ENCODE peak calls at places on chromosomes 11 and 22, in four cellular contexts. One of them, this sample, is unnamed.

GRCh38 chr22:26322179-26322905 is 106.7 kb upstream of the ASPHD2 start:
- DNase-seq in GM12878: no peak
- DNase-seq in A549: no peak
- DNase-seq in K562: no peak
- DNase-seq in this sample: no peak

GRCh38 chr22:37254867-37255233 is 10.8 kb upstream of the RAC2 start:
- DNase-seq in A549: no peak
- DNase-seq in GM12878: no peak
- DNase-seq in K562: no peak
- DNase-seq in this sample: no peak

GRCh38 chr11:102546923-102547471 is 16.4 kb upstream of the MMP7 start:
- DNase-seq in GM12878: peak; percentile 93
- DNase-seq in K562: no peak
- DNase-seq in A549: no peak
- DNase-seq in this sample: no peak

GRCh38 chr11:43516316-43516820 is 157.6 kb downstream of the TTC17 start:
- DNase-seq in A549: no peak
- DNase-seq in GM12878: no peak
- DNase-seq in K562: no peak
- DNase-seq in this sample: no peak

GRCh38 chr11:116498161-116498560 is 274.6 kb downstream of the BUD13 start:
- DNase-seq in A549: no peak
- DNase-seq in GM12878: no peak
- DNase-seq in K562: no peak
- DNase-seq in this sample: no peak

GRCh38 chr11:1387961-1388762 is 1.6 kb upstream of the BRSK2 start:
- DNase-seq in A549: no peak
- DNase-seq in K562: no peak
- DNase-seq in GM12878: no peak
- DNase-seq in this sample: peak; percentile 18

GRCh38 chr11:57515332-57516060 is at the start of gene SLC43A1:
- DNase-seq in GM12878: no peak
- DNase-seq in A549: peak; percentile 65
- DNase-seq in K562: peak; percentile 85
- DNase-seq in this sample: peak; percentile 46

GRCh38 chr22:45997775-45998637 is 21.0 kb upstream of the WNT7B start:
- DNase-seq in K562: no peak
- DNase-seq in A549: no peak
- DNase-seq in GM12878: no peak
- DNase-seq in this sample: no peak

GRCh38 chr11:88695701-88696414 is 358.3 kb upstream of the CTSC start:
- DNase-seq in GM12878: no peak
- DNase-seq in A549: no peak
- DNase-seq in K562: no peak
- DNase-seq in this sample: no peak

GRCh38 chr11:15742626-15743243 is 613.6 kb downstream of the SOX6 start:
- DNase-seq in GM12878: no peak
- DNase-seq in K562: no peak
- DNase-seq in A549: no peak
- DNase-seq in this sample: no peak

GRCh38 chr22:45680932-45681700 is 9.5 kb downstream of the ATXN10 start:
- DNase-seq in GM12878: no peak
- DNase-seq in K562: no peak
- DNase-seq in A549: no peak
- DNase-seq in this sample: no peak

GRCh38 chr22:40641269-40641668 is 4.8 kb upstream of the MRTFA start:
- DNase-seq in K562: peak; percentile 76
- DNase-seq in GM12878: no peak
- DNase-seq in A549: no peak
- DNase-seq in this sample: no peak
- TF ChIP-seq USF2 in K562: peak; percentile 84
- TF ChIP-seq USF2 in GM12878: no peak
- TF ChIP-seq USF2 in A549: peak; percentile 76
- TF ChIP-seq USF2 in this sample: no peak

GRCh38 chr11:27408231-27408630 is 45.2 kb upstream of the CCDC34 start:
- DNase-seq in K562: no peak
- DNase-seq in GM12878: no peak
- DNase-seq in A549: no peak
- DNase-seq in this sample: no peak
- TF ChIP-seq POLR2AphosphoS2 in K562: no peak
- TF ChIP-seq POLR2AphosphoS2 in GM12878: no peak
- TF ChIP-seq POLR2AphosphoS2 in A549: no peak
- TF ChIP-seq POLR2AphosphoS2 in this sample: no peak

GRCh38 chr22:16973591-16974297 is 34.3 kb downstream of the GAB4 start:
- DNase-seq in A549: no peak
- DNase-seq in GM12878: no peak
- DNase-seq in K562: no peak
- DNase-seq in this sample: no peak

GRCh38 chr22:16974298-16975084 is 33.5 kb downstream of the GAB4 start:
- DNase-seq in A549: no peak
- DNase-seq in K562: no peak
- DNase-seq in GM12878: no peak
- DNase-seq in this sample: no peak

GRCh38 chr22:16970446-16970845 is 37.6 kb downstream of the GAB4 start:
- DNase-seq in K562: no peak
- DNase-seq in A549: no peak
- DNase-seq in GM12878: no peak
- DNase-seq in this sample: no peak

GRCh38 chr22:16969508-16970327 is 38.3 kb downstream of the GAB4 start:
- DNase-seq in A549: no peak
- DNase-seq in K562: no peak
- DNase-seq in GM12878: no peak
- DNase-seq in this sample: no peak

DNA sequence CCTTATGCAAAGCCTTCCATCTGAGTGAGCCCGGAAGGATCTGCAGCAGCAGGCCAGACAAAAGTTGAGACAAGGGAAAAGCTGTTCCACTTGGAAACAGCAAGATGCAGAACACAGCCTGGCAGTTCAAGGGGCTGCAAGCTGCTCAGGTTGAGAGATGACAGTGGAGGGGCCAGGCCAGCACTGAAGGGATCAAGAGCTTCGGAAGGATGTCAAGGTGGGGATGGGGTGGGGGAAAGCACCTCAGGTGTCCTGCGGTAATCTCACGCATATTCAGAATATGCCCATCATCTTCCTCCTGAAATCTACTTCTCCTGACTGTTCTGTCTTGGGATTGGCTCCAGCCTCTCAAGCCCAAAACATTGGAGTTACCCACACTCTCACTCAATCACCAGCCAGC is 35.7 kb downstream of the GAB4 start:
- DNase-seq in K562: no peak
- DNase-seq in GM12878: no peak
- DNase-seq in A549: no peak
- DNase-seq in this sample: no peak
- TF ChIP-seq USF2 in K562: no peak
- TF ChIP-seq USF2 in GM12878: no peak
- TF ChIP-seq USF2 in A549: no peak
- TF ChIP-seq USF2 in this sample: no peak

DNA sequence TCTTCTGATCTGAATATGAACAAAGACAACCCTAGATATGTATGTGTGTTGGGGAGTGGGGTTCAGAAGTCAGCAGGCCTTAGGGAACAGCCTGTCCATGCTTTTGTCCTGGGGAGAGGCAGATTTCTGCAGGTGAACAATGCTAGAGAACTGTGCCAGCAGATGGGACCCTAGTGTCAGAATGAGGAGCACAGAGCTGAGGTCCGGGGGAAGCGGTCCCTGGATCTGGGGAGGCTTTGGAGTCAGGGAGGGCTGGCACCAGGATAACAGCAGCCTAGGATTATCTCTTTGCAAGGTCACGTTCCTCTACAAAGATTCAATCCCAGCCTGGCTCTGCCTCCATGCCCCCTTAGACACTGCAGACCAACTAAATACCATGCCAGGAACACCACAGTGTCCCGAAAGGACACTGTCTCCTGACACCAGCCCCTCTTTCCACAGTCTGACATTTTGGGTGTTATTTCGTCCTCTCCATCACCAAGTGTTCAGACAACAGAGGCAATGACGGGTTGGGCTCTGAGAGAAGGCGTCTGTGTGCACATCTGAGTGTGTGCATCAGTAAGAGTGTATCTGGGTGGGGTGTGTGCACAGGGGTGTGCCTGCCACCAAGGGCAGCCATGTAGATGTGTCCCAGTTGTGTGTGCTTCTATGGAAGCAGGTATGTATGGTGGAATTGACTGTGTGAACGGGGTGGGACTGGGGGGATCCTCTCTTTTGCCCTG is 43.5 kb downstream of the EIF3F start:
- DNase-seq in GM12878: no peak
- DNase-seq in K562: no peak
- DNase-seq in A549: no peak
- DNase-seq in this sample: no peak
- TF ChIP-seq POLR2AphosphoS2 in GM12878: no peak
- TF ChIP-seq POLR2AphosphoS2 in K562: no peak
- TF ChIP-seq POLR2AphosphoS2 in A549: no peak
- TF ChIP-seq POLR2AphosphoS2 in this sample: no peak

GRCh38 chr11:126193038-126193478 is 18.4 kb downstream of the RPUSD4 start:
- DNase-seq in A549: no peak
- DNase-seq in GM12878: no peak
- DNase-seq in K562: no peak
- DNase-seq in this sample: peak; percentile 76

GRCh38 chr11:126195119-126195518 is 16.3 kb downstream of the RPUSD4 start:
- DNase-seq in K562: no peak
- DNase-seq in GM12878: no peak
- DNase-seq in A549: no peak
- DNase-seq in this sample: no peak

GRCh38 chr11:126192386-126192785 is 19.1 kb downstream of the RPUSD4 start:
- DNase-seq in K562: no peak
- DNase-seq in GM12878: no peak
- DNase-seq in A549: no peak
- DNase-seq in this sample: no peak

GRCh38 chr11:126191379-126192073 is 19.9 kb downstream of the RPUSD4 start:
- DNase-seq in A549: no peak
- DNase-seq in GM12878: no peak
- DNase-seq in K562: no peak
- DNase-seq in this sample: no peak

GRCh38 chr11:126194121-126194543 is 17.3 kb downstream of the RPUSD4 start:
- DNase-seq in GM12878: no peak
- DNase-seq in K562: peak; percentile 59
- DNase-seq in A549: peak; percentile 55
- DNase-seq in this sample: peak; percentile 44
- TF ChIP-seq USF2 in GM12878: no peak
- TF ChIP-seq USF2 in K562: no peak
- TF ChIP-seq USF2 in A549: no peak
- TF ChIP-seq USF2 in this sample: no peak

DNA sequence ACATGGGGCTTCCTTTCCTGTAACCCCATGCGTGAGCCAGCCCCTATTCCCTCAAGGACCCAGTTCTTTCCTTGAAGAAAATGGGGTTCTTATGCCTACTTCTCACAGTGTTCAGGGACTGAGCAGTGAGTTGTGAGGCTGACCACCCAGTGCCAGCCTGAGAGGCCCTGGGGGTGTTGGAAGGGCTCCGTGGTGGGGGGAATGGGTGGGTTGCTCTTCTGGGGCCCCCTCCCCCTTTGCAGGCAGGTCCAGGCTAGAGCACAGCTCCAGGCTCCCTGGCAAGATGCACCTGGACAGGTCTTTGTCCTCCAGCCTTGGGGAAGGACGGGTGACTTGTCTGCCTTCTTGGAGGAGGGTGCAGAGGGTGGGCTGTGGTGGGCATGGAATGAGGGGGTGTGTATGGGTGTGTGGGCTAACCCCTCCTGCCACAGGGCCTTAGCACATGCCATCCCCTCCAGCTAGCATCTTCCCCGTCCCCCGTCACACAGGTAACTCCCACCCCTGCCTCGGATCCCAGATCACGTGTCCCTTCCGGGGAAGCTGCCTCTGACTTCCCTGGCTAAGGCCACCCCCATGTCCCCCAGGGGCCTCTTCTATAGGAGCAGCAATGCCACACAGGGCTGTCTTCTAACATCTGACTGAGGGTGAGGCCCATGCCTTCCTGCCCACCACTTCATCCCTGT is 64.6 kb downstream of the MYEOV start:
- DNase-seq in K562: no peak
- DNase-seq in A549: no peak
- DNase-seq in GM12878: no peak
- DNase-seq in this sample: no peak
- TF ChIP-seq POLR2AphosphoS2 in K562: no peak
- TF ChIP-seq POLR2AphosphoS2 in A549: no peak
- TF ChIP-seq POLR2AphosphoS2 in GM12878: no peak
- TF ChIP-seq POLR2AphosphoS2 in this sample: no peak

GRCh38 chr22:24883426-24883825 is 63.1 kb downstream of the LHFPL7 start:
- DNase-seq in GM12878: no peak
- DNase-seq in K562: no peak
- DNase-seq in A549: no peak
- DNase-seq in this sample: no peak
- TF ChIP-seq USF2 in GM12878: no peak
- TF ChIP-seq USF2 in K562: no peak
- TF ChIP-seq USF2 in A549: no peak
- TF ChIP-seq USF2 in this sample: no peak

DNA sequence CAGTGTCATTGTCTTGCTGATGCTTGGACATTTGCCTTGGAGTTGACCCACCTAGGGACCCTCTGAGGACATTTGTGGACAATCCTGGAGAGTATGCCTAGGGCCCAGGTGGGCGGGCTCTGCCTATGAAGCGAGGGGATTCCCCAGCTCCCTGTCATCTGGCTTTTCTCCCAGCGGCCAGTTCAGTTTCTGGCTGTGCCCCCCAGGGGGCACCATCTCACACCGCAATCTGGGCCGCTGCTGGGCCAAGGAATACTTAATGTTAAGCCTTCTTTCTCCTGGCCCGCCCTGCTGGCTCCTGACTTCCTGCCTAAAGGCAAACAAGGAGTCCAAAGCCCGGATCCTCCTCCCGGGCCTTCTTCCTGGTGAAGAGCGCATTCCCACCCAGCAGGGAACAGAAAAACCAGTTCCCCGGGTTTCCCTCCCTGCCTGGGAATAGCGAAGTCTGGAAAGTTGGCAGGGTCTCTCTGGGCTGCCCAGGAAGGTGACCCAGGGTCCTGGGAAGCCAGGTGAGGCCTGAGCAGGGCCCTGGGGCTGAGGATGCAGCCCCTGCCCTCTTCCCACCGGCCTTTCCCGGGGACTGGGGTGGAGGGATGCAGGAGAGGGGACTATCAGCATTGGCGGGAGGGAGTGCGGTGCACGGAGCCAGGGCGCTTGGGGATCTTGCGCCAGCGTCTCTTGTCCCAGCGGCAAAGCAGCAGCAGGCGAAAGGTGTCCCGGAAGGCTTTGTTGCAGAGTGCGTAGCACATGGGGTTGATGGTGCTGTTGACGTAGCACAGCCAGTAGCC is 11.9 kb downstream of the CHRM1 start:
- DNase-seq in GM12878: no peak
- DNase-seq in K562: peak; percentile 71
- DNase-seq in A549: peak; percentile 70
- DNase-seq in this sample: peak; percentile 70
- TF ChIP-seq POLR2AphosphoS2 in GM12878: no peak
- TF ChIP-seq POLR2AphosphoS2 in K562: no peak
- TF ChIP-seq POLR2AphosphoS2 in A549: no peak
- TF ChIP-seq POLR2AphosphoS2 in this sample: no peak

GRCh38 chr11:107702723-107703122 is 9.1 kb downstream of the SLN start:
- DNase-seq in K562: no peak
- DNase-seq in A549: no peak
- DNase-seq in GM12878: no peak
- DNase-seq in this sample: no peak
- TF ChIP-seq USF2 in K562: no peak
- TF ChIP-seq USF2 in A549: no peak
- TF ChIP-seq USF2 in GM12878: no peak
- TF ChIP-seq USF2 in this sample: no peak

GRCh38 chr11:35151896-35152295 is 12.9 kb downstream of the CD44 start:
- DNase-seq in K562: no peak
- DNase-seq in A549: no peak
- DNase-seq in GM12878: no peak
- DNase-seq in this sample: no peak
- TF ChIP-seq POLR2AphosphoS2 in K562: no peak
- TF ChIP-seq POLR2AphosphoS2 in A549: no peak
- TF ChIP-seq POLR2AphosphoS2 in GM12878: no peak
- TF ChIP-seq POLR2AphosphoS2 in this sample: no peak